ENCODE peak calls at places on chromosomes 5 and 9, in four cellular contexts. L, D, I and X are unnamed samples.
A peak's percentile ranks its signal among the peaks of the same experiment; 100 is the strongest.

GRCh38 chr9:92047500-92047899 is 67.7 kb downstream of the SPTLC1 start:
- DNase-seq in L (no peak), D (no peak), I (no peak), X (no peak)

GRCh38 chr9:80197661-80198060 is 625.9 kb downstream of the TLE4 start:
- DNase-seq in L (no peak), D (no peak), I (no peak), X (no peak)

GRCh38 chr9:93648836-93649235 is 72.5 kb downstream of the PHF2 start:
- DNase-seq in L (no peak), D (no peak), I (no peak), X (no peak)

GRCh38 chr5:123154857-123155467 is 65.9 kb downstream of the PRDM6 start:
- DNase-seq in L (no peak), D (no peak), I (no peak), X (no peak)

GRCh38 chr9:113373676-113374392 is 3.0 kb downstream of the HDHD3 start:
- DNase-seq in L (no peak), D (no peak), I (no peak), X (no peak)

GRCh38 chr9:133428579-133429215 is 6.5 kb downstream of the ADAMTS13 start:
- DNase-seq in L (peak; percentile 78), D (peak; percentile 82), I (peak; percentile 72), X (no peak)

GRCh38 chr9:131668439-131669233 is 71.2 kb downstream of the RAPGEF1 start:
- DNase-seq in L (no peak), D (peak; percentile 33), I (no peak), X (peak; percentile 62)

GRCh38 chr5:3033033-3033755 is 281.7 kb upstream of the IRX2 start:
- DNase-seq in L (no peak), D (no peak), I (no peak), X (no peak)

GRCh38 chr5:158212915-158213314 is 354.0 kb upstream of the CLINT1 start:
- DNase-seq in L (no peak), D (peak; percentile 16), I (peak; percentile 38), X (no peak)

GRCh38 chr9:21831841-21832509 is 29.5 kb downstream of the MTAP start:
- DNase-seq in L (no peak), D (no peak), I (no peak), X (peak; percentile 71)

GRCh38 chr5:22693125-22693524 is 160.0 kb downstream of the CDH12 start:
- DNase-seq in L (no peak), D (no peak), I (no peak), X (no peak)

GRCh38 chr5:43422143-43422542 is 10.0 kb upstream of the CCL28 start:
- DNase-seq in L (no peak), D (no peak), I (no peak), X (no peak)

GRCh38 chr5:43520615-43521014 is 5.7 kb upstream of the C5orf34 start:
- DNase-seq in L (no peak), D (no peak), I (no peak), X (no peak)

GRCh38 chr5:124996023-124996763 is 249.8 kb upstream of the ZNF608 start:
- DNase-seq in L (no peak), D (no peak), I (no peak), X (no peak)

GRCh38 chr9:130779153-130779855 is 55.8 kb upstream of the ABL1 start:
- DNase-seq in L (no peak), D (no peak), I (no peak), X (no peak)

GRCh38 chr5:141338538-141339306 is at the start of gene PCDHGA2:
- DNase-seq in L (no peak), D (peak; percentile 57), I (peak; percentile 60), X (no peak)

GRCh38 chr9:131391504-131391903 is 2.4 kb upstream of the PRRC2B start:
- DNase-seq in L (no peak), D (peak; percentile 1), I (no peak), X (no peak)

GRCh38 chr5:98927242-98927987 is 1.4 kb downstream of the CHD1 start:
- DNase-seq in L (no peak), D (peak; percentile 16), I (no peak), X (no peak)

GRCh38 chr5:13108281-13108680 is 836.2 kb downstream of the DNAH5 start:
- DNase-seq in L (no peak), D (no peak), I (no peak), X (no peak)

DNA sequence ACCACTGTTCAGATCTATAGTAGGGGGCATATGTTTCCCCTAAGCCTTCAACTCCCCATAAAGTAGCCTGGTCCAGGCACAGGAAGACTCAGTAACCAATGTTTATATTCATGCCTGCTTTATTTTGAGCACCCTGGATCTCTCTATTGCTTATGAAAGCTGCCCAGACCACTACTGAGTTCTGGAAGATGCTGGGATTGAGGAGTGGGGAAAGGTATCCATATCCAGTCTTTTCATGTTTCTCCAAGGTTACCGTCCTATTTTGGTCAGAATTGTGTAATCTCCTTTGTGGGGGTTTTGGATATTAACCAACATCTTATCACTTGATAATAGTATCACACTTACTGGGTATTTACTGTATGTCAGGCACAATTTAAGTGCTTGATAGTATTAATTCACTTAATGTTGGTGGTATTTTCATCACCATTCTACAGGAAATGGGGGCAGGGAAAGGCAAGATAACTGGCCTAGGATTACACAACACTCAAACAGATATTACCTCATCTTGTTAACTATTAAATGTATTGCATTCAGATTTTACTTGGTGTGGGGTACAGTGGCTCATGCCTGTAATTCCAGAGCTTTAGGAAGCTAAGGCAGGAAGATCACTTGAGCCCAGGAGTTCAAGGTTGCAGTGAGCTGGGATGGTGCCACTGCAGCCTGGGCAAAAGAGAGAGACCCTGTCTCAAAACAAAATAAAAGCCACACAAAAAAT is 36.3 kb downstream of the RUSC2 start:
- DNase-seq in L (no peak), D (no peak), I (no peak), X (no peak)
- TF ChIP-seq ATF3 in L (no peak), D (no peak), I (no peak), X (no peak)

GRCh38 chr5:103366938-103367549 is 108.5 kb downstream of the MACIR start:
- DNase-seq in L (no peak), D (no peak), I (no peak), X (no peak)
- TF ChIP-seq ATF3 in L (no peak), D (no peak), I (no peak), X (no peak)

DNA sequence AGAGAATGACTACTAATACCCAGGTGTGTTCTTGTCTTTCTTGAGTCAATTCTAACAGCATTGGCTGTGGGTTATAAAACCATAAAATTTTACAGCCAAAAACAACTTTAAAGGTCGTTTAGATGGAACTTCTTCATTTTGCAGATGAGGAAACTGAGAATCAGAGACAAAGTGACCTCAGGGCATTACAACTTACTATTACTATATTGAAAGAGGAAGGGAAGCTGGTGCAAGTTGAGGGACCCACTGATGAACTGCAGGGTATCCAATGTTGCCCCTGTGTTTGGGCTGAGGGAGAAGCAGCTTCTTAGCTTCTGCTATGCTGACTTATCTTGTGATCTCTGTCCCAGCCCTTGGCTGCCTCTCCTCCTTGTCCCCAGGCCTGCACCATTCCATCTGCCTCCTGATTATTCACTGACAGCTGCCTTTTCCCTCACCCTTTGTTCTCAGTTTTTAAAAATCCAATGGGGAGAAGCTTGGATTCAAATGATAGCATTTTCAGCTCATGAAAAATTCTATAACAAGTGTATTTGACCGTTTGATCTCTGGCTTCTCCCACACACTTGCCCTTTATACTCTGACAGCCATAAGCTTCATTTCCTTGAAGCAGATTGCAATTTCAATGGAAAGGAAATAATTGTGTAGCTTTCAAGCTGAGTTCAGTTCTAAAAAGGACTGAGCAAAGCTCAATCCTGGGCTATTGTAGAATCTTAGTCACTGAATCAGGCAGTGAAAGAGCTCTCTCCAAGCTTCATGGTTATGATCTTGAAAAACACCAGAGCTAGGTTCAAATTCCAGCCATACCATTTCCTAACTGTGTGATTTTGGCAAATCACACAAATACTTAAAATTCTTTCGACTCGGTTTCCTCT is 68.5 kb downstream of the TMC1 start:
- DNase-seq in L (no peak), D (no peak), I (no peak), X (no peak)
- TF ChIP-seq ATF3 in L (no peak), D (no peak), I (no peak), X (no peak)

GRCh38 chr5:58455066-58455465 is 4.8 kb downstream of the PLK2 start:
- DNase-seq in L (no peak), D (no peak), I (no peak), X (no peak)
- TF ChIP-seq ATF3 in L (no peak), D (no peak), I (no peak), X (no peak)

DNA sequence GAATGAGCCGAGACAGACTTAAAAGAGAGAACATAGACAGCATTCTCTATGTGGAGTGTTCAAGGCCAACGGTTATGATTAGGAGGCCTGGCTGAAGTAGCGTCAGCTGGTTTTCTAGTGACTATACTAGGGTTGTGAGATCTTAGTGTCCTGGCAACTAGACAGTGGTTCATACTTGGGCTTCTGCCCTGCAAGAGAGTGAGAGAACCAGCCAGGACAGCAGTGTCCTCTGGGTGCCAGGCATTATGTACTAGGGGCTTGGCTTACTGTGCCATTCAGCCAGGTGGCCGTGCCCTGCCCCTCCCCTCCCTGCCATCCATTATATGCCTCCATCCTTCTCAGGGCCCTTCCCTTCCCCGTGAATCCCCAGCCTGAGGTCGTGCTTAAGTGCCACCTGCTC is 56.8 kb downstream of the TRIO start:
- DNase-seq in L (no peak), D (no peak), I (no peak), X (no peak)
- TF ChIP-seq ATF3 in L (no peak), D (no peak), I (no peak), X (no peak)

GRCh38 chr5:77990020-77990419 is 213.9 kb upstream of the TBCA start:
- DNase-seq in L (no peak), D (no peak), I (no peak), X (no peak)
- TF ChIP-seq ATF3 in L (no peak), D (no peak), I (no peak), X (no peak)

DNA sequence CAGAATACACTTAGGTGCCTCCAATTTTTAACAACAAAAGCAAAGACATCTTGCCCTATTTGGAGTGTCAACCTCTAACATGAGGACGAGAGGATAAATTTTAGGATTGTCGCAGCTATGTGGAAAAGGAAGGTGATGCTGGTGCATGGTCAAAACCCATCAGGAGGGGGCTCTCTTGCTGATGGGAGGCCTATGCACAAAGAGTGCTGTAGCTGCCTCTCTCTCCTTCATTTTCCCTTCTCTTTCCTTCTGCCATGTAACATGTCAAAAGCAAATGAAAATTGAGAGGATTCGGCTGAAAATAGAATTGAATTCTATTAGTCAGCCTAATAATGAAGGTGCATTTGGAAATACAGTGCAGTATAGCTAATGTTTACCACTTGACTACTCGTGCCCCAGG is 578.7 kb upstream of the ZNF462 start:
- DNase-seq in L (no peak), D (no peak), I (peak; percentile 36), X (no peak)
- TF ChIP-seq ATF3 in L (no peak), D (no peak), I (no peak), X (no peak)